ENCODE peak calls at places on chromosomes 6 and 20, in five cellular contexts. J is HCT116, G is lower lobe of right lung, C is psoas muscle, F is prostate gland. O is an unnamed sample.
A peak's percentile ranks its signal among the peaks of the same experiment; 100 is the strongest.

GRCh38 chr20:911882-912600 is 4.1 kb downstream of the ANGPT4 start:
- DNase-seq in J (peak; percentile 4), G (no peak), C (no peak), F (no peak), O (no peak)

GRCh38 chr20:24672886-24673677 is 203.7 kb downstream of the SYNDIG1 start:
- DNase-seq in J (no peak), G (no peak), C (no peak), F (no peak), O (peak; percentile 64)

GRCh38 chr20:63692436-63693078 is 3.9 kb upstream of the TNFRSF6B start:
- DNase-seq in J (no peak), G (peak; percentile 41), C (no peak), F (no peak), O (no peak)

GRCh38 chr20:7841291-7841966 is 98.8 kb downstream of the HAO1 start:
- DNase-seq in J (no peak), G (no peak), C (peak; percentile 23), F (no peak), O (no peak)

GRCh38 chr6:45687570-45687969 is 309.8 kb upstream of the SUPT3H start:
- DNase-seq in J (no peak), G (no peak), C (no peak), F (no peak), O (no peak)

GRCh38 chr6:29617782-29618557 is 15.0 kb downstream of the GABBR1 start:
- DNase-seq in J (no peak), G (no peak), C (no peak), F (no peak), O (no peak)

GRCh38 chr6:41602864-41603608 is 35.2 kb upstream of the MDFI start:
- DNase-seq in J (peak; percentile 81), G (peak; percentile 81), C (peak; percentile 78), F (peak; percentile 76), O (peak; percentile 76)

GRCh38 chr20:32966382-32966781 is 37.9 kb downstream of the SUN5 start:
- DNase-seq in J (no peak), G (no peak), C (no peak), F (no peak), O (no peak)

GRCh38 chr6:166860392-166860791 is 96.0 kb downstream of the RNASET2 start:
- DNase-seq in J (no peak), G (no peak), C (no peak), F (no peak), O (no peak)

GRCh38 chr20:41222703-41223102 is 85.4 kb downstream of the PLCG1 start:
- DNase-seq in J (no peak), G (no peak), C (no peak), F (no peak), O (no peak)

GRCh38 chr6:139920027-139920851 is 545.8 kb upstream of the CITED2 start:
- DNase-seq in J (no peak), G (no peak), C (no peak), F (no peak), O (no peak)

GRCh38 chr20:38383147-38383546 is 36.9 kb downstream of the LBP start:
- DNase-seq in J (no peak), G (no peak), C (no peak), F (no peak), O (no peak)

GRCh38 chr6:111938710-111939109 is 65.5 kb upstream of the FYN start:
- DNase-seq in J (no peak), G (no peak), C (no peak), F (no peak), O (no peak)

GRCh38 chr20:41011551-41012067 is 17.0 kb upstream of the TOP1 start:
- DNase-seq in J (no peak), G (peak; percentile 61), C (no peak), F (no peak), O (peak; percentile 33)

GRCh38 chr6:87078983-87079616 is 15.8 kb downstream of the CGA start:
- DNase-seq in J (peak; percentile 79), G (peak; percentile 63), C (peak; percentile 31), F (peak; percentile 11), O (peak; percentile 35)

GRCh38 chr6:131107166-131107565 is 28.1 kb upstream of the AKAP7 start:
- DNase-seq in J (no peak), G (no peak), C (no peak), F (no peak), O (peak; percentile 66)

GRCh38 chr6:77930945-77931344 is 278.1 kb downstream of the MEI4 start:
- DNase-seq in J (no peak), G (no peak), C (no peak), F (no peak), O (no peak)

GRCh38 chr6:77930382-77930781 is 277.5 kb downstream of the MEI4 start:
- DNase-seq in J (no peak), G (no peak), C (no peak), F (no peak), O (no peak)

GRCh38 chr6:77926198-77926752 is 273.4 kb downstream of the MEI4 start:
- DNase-seq in J (peak; percentile 37), G (no peak), C (no peak), F (no peak), O (no peak)
- TF ChIP-seq CTCF in J (peak; percentile 55), G (no peak), C (no peak), F (no peak), O (no peak)

GRCh38 chr6:135257641-135258405 is 76.7 kb downstream of the MYB start:
- DNase-seq in J (no peak), G (no peak), C (no peak), F (no peak), O (no peak)
- TF ChIP-seq CTCF in J (no peak), G (no peak), C (peak; percentile 23), F (no peak), O (peak; percentile 47)

DNA sequence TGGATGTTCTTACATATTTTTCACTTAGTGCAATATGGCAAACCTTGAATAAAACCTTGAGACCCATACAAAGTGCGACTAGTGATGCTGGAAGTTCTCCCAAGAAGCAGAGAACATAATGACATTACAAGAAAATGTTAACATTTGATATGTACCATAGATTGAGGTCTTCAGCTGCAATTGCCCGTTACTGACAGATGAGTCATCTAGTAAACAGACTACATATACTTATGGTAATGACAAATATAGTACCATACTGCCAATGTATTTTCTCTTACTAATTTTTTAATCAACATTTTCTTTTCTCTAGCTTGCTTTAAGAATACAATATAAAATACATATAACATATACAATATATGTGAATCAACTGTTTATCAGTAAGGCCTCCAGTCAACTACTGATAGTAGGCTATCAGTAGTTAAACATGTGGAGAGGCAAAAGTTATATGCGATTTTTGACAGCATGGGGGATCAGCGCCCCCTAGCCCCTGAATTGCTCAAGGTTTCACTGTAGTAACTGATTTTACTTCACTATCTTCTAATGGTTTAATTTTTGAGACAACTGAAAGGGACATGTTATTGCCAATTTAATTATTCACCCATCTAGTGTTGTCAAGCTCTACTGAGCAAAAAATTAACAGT is 166.7 kb upstream of the ADGRB3 start:
- DNase-seq in J (no peak), G (no peak), C (no peak), F (no peak), O (no peak)
- TF ChIP-seq CTCF in J (no peak), G (no peak), C (no peak), F (no peak), O (peak; percentile 32)

GRCh38 chr6:1524040-1524480 is 85.7 kb upstream of the FOXC1 start:
- DNase-seq in J (peak; percentile 70), G (peak; percentile 79), C (peak; percentile 79), F (peak; percentile 43), O (no peak)
- TF ChIP-seq CTCF in J (peak; percentile 87), G (peak; percentile 57), C (peak; percentile 69), F (peak; percentile 69), O (peak; percentile 62)

DNA sequence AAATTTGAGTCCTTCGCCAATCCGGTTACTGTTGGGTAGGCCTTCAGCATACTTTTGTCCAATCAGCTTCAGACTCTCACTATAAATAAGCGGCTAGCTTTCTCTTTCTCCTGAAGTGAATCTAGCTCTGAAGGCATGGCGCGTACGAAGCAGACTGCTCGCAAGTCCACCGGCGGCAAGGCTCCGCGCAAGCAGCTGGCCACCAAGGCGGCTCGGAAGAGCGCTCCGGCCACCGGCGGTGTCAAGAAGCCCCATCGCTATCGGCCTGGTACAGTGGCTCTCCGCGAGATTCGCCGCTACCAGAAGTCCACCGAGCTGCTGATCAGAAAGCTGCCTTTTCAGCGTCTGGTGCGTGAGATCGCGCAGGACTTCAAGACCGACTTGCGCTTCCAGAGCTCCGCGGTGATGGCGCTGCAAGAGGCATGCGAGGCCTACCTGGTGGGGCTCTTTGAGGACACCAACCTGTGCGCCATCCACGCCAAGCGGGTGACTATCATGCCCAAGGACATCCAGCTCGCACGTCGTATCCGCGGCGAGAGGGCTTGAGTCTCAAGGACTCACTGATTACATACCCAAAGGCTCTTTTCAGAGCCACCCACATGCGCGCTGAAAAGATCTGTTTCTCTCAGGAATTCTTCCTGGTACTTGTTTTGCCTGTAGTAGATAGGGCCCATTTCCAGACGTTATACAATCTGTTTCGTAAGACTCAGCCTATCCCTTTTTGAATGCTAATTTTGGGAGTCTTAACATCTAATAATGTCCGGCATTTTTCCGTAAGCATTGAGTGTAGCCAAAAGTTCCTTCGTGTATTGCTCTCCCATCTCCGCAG is 102.0 kb downstream of the OR2B2 start:
- DNase-seq in J (peak; percentile 97), G (peak; percentile 75), C (peak; percentile 53), F (peak; percentile 93), O (peak; percentile 94)
- TF ChIP-seq CTCF in J (no peak), G (no peak), C (no peak), F (no peak), O (no peak)

O was measured in PC-9.